ENCODE peak calls at places on chromosomes 3 and 15, in six cellular contexts. O, R, L, V, A and S are unnamed samples.

GRCh38 chr3:122353215-122353614 is 28.2 kb downstream of the CSTA start:
- DNase-seq in O (no peak), R (no peak), L (no peak), V (no peak), A (no peak), S (no peak)

GRCh38 chr15:49721091-49721490 is 100.2 kb downstream of the DTWD1 start:
- DNase-seq in O (no peak), R (no peak), L (no peak), V (no peak), A (no peak), S (no peak)

GRCh38 chr15:60635507-60636352 is 156.8 kb upstream of the ICE2 start:
- DNase-seq in O (no peak), R (no peak), L (no peak), V (no peak), A (no peak), S (no peak)

GRCh38 chr3:173548261-173548660 is 150.7 kb downstream of the NLGN1 start:
- DNase-seq in O (no peak), R (no peak), L (no peak), V (peak), A (no peak), S (no peak)

GRCh38 chr15:31024330-31024729 is 32.9 kb upstream of the MTMR10 start:
- DNase-seq in O (peak), R (peak), L (peak), V (peak), A (no peak), S (peak)

GRCh38 chr3:11434017-11434526 is 161.9 kb downstream of the ATG7 start:
- DNase-seq in O (peak), R (no peak), L (no peak), V (peak), A (no peak), S (no peak)

GRCh38 chr15:82968066-82968465 is 15.5 kb upstream of the HOMER2 start:
- DNase-seq in O (no peak), R (no peak), L (no peak), V (no peak), A (no peak), S (no peak)

GRCh38 chr3:51945926-51946500 is 3.9 kb downstream of the PARP3 start:
- DNase-seq in O (no peak), R (no peak), L (no peak), V (no peak), A (no peak), S (no peak)

GRCh38 chr3:194395767-194396527 is 3.1 kb downstream of the GP5 start:
- DNase-seq in O (peak), R (no peak), L (peak), V (peak), A (peak), S (peak)

GRCh38 chr15:81303241-81304225 is 20.4 kb downstream of the STARD5 start:
- DNase-seq in O (peak), R (no peak), L (no peak), V (no peak), A (peak), S (no peak)

GRCh38 chr3:134334901-134335280 is 39.4 kb downstream of the AMOTL2 start:
- DNase-seq in O (no peak), R (no peak), L (peak), V (no peak), A (no peak), S (peak)

GRCh38 chr15:39783244-39783820 is 691 bp upstream of the FSIP1 start:
- DNase-seq in O (peak), R (no peak), L (peak), V (peak), A (no peak), S (no peak)

GRCh38 chr3:38579146-38579545 is 70.3 kb downstream of the SCN5A start:
- DNase-seq in O (no peak), R (no peak), L (peak), V (no peak), A (peak), S (peak)

GRCh38 chr3:43855674-43856299 is 165.0 kb downstream of the ABHD5 start:
- DNase-seq in O (peak), R (peak), L (peak), V (peak), A (peak), S (peak)

GRCh38 chr15:48112242-48112641 is 8.5 kb upstream of the SLC24A5 start:
- DNase-seq in O (peak), R (peak), L (peak), V (peak), A (peak), S (peak)

GRCh38 chr3:53843195-53844177 is 2.7 kb downstream of the CHDH start:
- DNase-seq in O (no peak), R (no peak), L (no peak), V (no peak), A (no peak), S (no peak)

GRCh38 chr15:69003971-69004370 is 10.5 kb upstream of the NOX5 start:
- DNase-seq in O (no peak), R (no peak), L (no peak), V (no peak), A (peak), S (no peak)

GRCh38 chr3:79602385-79602784 is 165.4 kb downstream of the ROBO1 start:
- DNase-seq in O (no peak), R (no peak), L (peak), V (no peak), A (no peak), S (no peak)

GRCh38 chr15:75508741-75509532 is 57.4 kb upstream of the SIN3A start:
- DNase-seq in O (peak), R (no peak), L (peak), V (peak), A (no peak), S (no peak)

DNA sequence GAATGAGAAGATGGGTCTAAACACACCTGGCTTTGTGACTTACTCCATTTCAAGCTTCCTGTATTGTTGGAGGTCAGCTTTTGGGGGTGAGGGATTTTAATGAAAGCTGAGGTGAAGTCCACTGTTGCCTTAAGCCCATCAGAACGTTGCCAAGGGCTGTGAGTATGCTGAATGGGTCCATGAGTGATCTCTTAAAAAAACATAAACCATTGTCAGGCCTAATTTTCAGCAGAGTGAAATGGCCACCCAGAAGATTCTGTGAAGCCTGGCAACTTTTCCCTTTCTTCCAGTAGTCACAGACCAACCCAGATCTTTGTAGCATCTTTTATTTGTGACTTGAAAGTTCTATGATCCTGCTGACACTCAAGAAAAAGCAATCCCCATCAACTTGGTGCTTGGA is 87.0 kb downstream of the SMAD3 start:
- DNase-seq in O (no peak), R (no peak), L (no peak), V (no peak), A (no peak), S (no peak)
- H2AK5ac ChIP-seq in O (peak), R (no peak), L (no peak), V (peak), A (peak), S (no peak)

GRCh38 chr3:185330238-185330637 is 32.7 kb upstream of the MAP3K13 start:
- DNase-seq in O (no peak), R (no peak), L (no peak), V (no peak), A (no peak), S (no peak)
- H2AK5ac ChIP-seq in O (no peak), R (no peak), L (no peak), V (no peak), A (no peak), S (no peak)

GRCh38 chr15:73058437-73058836 is 6.2 kb downstream of the NEO1 start:
- DNase-seq in O (no peak), R (no peak), L (no peak), V (no peak), A (no peak), S (no peak)

GRCh38 chr15:73052679-73053397 is 575 bp downstream of the NEO1 start:
- DNase-seq in O (peak), R (peak), L (peak), V (peak), A (peak), S (peak)

GRCh38 chr15:73053398-73053723 is 1.1 kb downstream of the NEO1 start:
- DNase-seq in O (no peak), R (no peak), L (no peak), V (no peak), A (no peak), S (no peak)

GRCh38 chr15:73054417-73054963 is 2.2 kb downstream of the NEO1 start:
- DNase-seq in O (no peak), R (no peak), L (no peak), V (no peak), A (no peak), S (no peak)

GRCh38 chr15:73056460-73056859 is 4.2 kb downstream of the NEO1 start:
- DNase-seq in O (no peak), R (no peak), L (no peak), V (no peak), A (no peak), S (no peak)
- H2AK5ac ChIP-seq in O (no peak), R (no peak), L (no peak), V (no peak), A (no peak), S (no peak)

DNA sequence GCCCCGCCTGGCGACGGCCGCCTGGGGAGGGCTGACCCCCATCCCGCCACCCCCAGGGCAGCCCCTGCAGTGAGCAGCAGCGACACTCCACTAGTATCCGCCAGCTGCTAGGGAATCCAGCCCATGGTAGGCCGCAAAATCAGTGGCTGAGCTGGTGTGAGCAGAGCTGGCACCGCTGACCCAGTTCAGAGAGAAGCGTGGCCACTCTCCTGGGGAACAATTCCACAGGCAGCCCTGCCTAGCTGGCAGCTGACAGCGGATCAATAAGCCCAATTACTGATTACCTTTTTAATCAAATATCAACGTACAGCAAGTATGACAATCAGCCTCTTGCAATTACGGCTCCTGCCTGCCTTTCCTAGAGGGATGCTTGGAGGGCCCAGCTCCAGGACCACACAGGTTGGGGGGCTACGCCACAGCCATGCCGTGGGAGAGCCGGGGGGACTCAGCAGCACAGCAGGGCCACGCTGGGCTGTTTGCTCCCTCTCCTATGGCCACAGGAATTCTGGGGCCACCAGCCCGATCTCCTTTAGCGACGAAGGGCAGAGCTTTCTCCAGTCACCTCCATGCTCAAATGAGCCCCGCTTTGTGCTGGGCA is 13.9 kb downstream of the DNAJB8 start:
- DNase-seq in O (no peak), R (no peak), L (no peak), V (no peak), A (no peak), S (no peak)
- H2AK5ac ChIP-seq in O (no peak), R (peak), L (no peak), V (no peak), A (no peak), S (no peak)

GRCh38 chr3:184566441-184567414 is 5.1 kb downstream of the EPHB3 start:
- DNase-seq in O (no peak), R (no peak), L (no peak), V (no peak), A (no peak), S (no peak)
- H2AK5ac ChIP-seq in O (peak), R (peak), L (no peak), V (no peak), A (no peak), S (no peak)

GRCh38 chr15:63028442-63029110 is 14.0 kb upstream of the TPM1 start:
- DNase-seq in O (no peak), R (no peak), L (no peak), V (no peak), A (no peak), S (no peak)

GRCh38 chr15:63027646-63028045 is 14.9 kb upstream of the TPM1 start:
- DNase-seq in O (no peak), R (no peak), L (no peak), V (no peak), A (no peak), S (no peak)

GRCh38 chr15:63025460-63025859 is 17.1 kb upstream of the TPM1 start:
- DNase-seq in O (no peak), R (no peak), L (peak), V (no peak), A (no peak), S (no peak)

GRCh38 chr15:63030101-63030528 is 12.4 kb upstream of the TPM1 start:
- DNase-seq in O (peak), R (no peak), L (no peak), V (peak), A (no peak), S (no peak)

DNA sequence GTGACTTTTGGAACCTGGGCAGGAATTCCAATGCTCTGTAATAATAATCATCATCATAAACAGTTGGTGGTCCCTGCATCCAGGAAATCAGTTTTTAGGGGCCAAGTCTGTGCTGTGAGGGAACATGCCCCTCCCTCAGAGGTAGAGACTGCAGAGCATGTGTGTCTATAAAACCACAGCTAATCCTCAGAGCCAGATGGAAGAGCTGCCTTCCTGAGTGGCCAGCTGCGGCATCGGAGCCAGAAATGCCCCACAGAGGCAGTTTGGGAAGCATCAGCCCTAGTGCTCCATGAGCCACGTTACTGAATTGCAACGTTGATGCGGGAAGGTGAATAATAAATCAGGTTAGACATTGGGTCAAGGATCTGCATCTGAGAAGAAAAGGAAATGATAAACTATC is 12.8 kb upstream of the TPM1 start:
- DNase-seq in O (no peak), R (no peak), L (no peak), V (no peak), A (no peak), S (no peak)
- H2AK5ac ChIP-seq in O (peak), R (no peak), L (no peak), V (no peak), A (no peak), S (no peak)

GRCh38 chr3:196194542-196194915 is 16.7 kb downstream of the ZDHHC19 start:
- DNase-seq in O (no peak), R (no peak), L (no peak), V (no peak), A (no peak), S (no peak)

GRCh38 chr3:196189608-196190347 is 21.4 kb downstream of the ZDHHC19 start:
- DNase-seq in O (no peak), R (no peak), L (no peak), V (no peak), A (no peak), S (no peak)

GRCh38 chr3:196193738-196194541 is 17.3 kb downstream of the ZDHHC19 start:
- DNase-seq in O (no peak), R (no peak), L (no peak), V (no peak), A (no peak), S (no peak)

GRCh38 chr3:196193037-196193737 is 18.0 kb downstream of the ZDHHC19 start:
- DNase-seq in O (no peak), R (no peak), L (no peak), V (no peak), A (no peak), S (no peak)

DNA sequence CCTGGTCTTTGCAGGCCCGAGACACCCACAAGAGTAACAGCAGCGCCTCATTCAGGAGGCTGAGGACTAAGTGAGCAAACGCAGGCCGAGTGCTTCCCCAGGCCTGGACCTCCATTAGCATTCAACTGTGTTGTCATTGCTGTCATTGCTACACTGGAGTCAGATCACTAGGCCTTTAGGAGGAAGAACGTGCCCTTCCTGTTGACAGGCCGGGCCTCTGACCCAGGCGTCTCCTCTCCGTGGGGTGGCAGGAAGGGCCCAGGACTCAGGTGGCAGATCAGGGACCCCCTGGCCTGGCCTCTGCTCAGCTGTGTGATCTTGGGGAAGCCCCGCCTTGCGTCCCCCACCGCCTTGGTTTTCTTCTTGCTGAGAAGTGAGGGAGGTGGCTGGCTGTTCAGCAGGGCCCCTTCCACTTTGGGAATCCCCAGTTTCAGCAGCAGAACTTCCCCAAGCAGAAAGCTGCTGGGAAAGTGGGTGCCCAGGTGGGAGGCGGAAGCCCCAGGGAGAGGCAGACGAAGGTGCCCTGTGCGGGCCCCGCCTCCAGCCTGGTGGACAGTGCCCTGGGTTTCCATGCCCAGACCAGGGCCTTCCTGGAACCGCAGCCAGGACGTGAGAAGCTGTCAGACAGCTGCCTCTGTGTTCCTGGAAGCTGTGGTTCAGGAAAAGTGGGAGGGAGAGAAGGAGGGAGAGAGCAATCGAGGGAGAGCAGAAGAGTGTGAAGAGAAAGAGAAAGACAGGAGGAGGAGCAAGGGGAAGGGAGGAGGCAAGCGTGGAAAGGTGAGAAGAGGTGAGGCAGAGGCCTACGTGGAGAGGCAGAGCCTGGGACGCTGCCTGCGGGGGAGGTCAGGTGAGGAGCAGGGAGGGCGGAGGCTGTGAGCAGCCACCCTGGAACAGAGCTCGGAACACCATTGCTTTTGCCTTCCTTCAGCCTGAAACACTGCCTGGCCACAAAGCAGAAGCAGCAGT is 18.9 kb downstream of the ZDHHC19 start:
- DNase-seq in O (no peak), R (no peak), L (peak), V (no peak), A (no peak), S (peak)
- H2AK5ac ChIP-seq in O (no peak), R (peak), L (no peak), V (no peak), A (no peak), S (no peak)

GRCh38 chr3:117146571-117146970 is 437.0 kb downstream of the TUSC7 start:
- DNase-seq in O (no peak), R (no peak), L (peak), V (no peak), A (no peak), S (no peak)
- H2AK5ac ChIP-seq in O (no peak), R (no peak), L (no peak), V (no peak), A (no peak), S (no peak)